ENCODE peak calls at places on chromosomes 7 and 10, in eight cellular contexts. Q is ELR; Y is H4; C is RPMI7951; Z is posterior cingulate gyrus; K is CD14-positive monocyte; J is foreskin melanocyte; D is activated CD4-positive, alpha-beta T cell treated with anti-CD3 and anti-CD28 coated beads, Interleukin-2, amount 10 ng/mL, durations not matched to agents 7 days and 5 days. I is an unnamed sample.

GRCh38 chr7:124754576-124755264 is 10.9 kb downstream of the GPR37 start:
- DNase-seq in Q (no peak), Y (no peak), C (peak; percentile 6), Z (no peak), K (no peak), J (peak; percentile 89), D (no peak), I (no peak)

GRCh38 chr10:78614267-78614666 is 454.5 kb upstream of the ZMIZ1 start:
- DNase-seq in Q (no peak), Y (no peak), C (no peak), Z (no peak), K (no peak), J (no peak), D (no peak), I (peak; percentile 12)

GRCh38 chr10:27388761-27389399 is 115.2 kb upstream of the RAB18 start:
- DNase-seq in Q (no peak), Y (no peak), C (no peak), Z (no peak), K (no peak), J (no peak), D (no peak), I (no peak)

GRCh38 chr7:6536899-6537298 is 14.4 kb downstream of the GRID2IP start:
- DNase-seq in Q (peak; percentile 25), Y (no peak), C (no peak), Z (no peak), K (no peak), J (no peak), D (no peak), I (no peak)

GRCh38 chr7:140260767-140261486 is 84.1 kb upstream of the KDM7A start:
- DNase-seq in Q (no peak), Y (no peak), C (no peak), Z (peak; percentile 42), K (no peak), J (peak; percentile 36), D (no peak), I (no peak)

GRCh38 chr7:141558544-141559183 is 7.5 kb downstream of the AGK start:
- DNase-seq in Q (peak; percentile 2), Y (no peak), C (peak; percentile 71), Z (no peak), K (no peak), J (no peak), D (peak; percentile 44), I (no peak)

GRCh38 chr7:91636129-91636724 is 244.3 kb downstream of the MTERF1 start:
- DNase-seq in Q (peak; percentile 45), Y (peak; percentile 24), C (no peak), Z (no peak), K (no peak), J (no peak), D (peak; percentile 12), I (no peak)

GRCh38 chr7:158272091-158272490 is 315.5 kb downstream of the PTPRN2 start:
- DNase-seq in Q (no peak), Y (no peak), C (no peak), Z (no peak), K (peak; percentile 9), J (no peak), D (no peak), I (no peak)

GRCh38 chr10:810351-810846 is 120.9 kb upstream of the DIP2C start:
- DNase-seq in Q (peak; percentile 22), Y (no peak), C (peak; percentile 16), Z (peak; percentile 67), K (no peak), J (peak; percentile 11), D (no peak), I (no peak)

GRCh38 chr7:23928391-23928790 is 218.4 kb downstream of the STK31 start:
- DNase-seq in Q (no peak), Y (no peak), C (no peak), Z (no peak), K (no peak), J (no peak), D (no peak), I (no peak)

GRCh38 chr10:47339759-47340612 is 8.2 kb upstream of the RBP3 start:
- DNase-seq in Q (no peak), Y (no peak), C (no peak), Z (no peak), K (no peak), J (no peak), D (no peak), I (no peak)

GRCh38 chr7:95476904-95477594 is 8.7 kb upstream of the ASB4 start:
- DNase-seq in Q (peak; percentile 78), Y (peak; percentile 84), C (peak; percentile 77), Z (peak; percentile 69), K (no peak), J (peak; percentile 51), D (peak; percentile 57), I (peak; percentile 51)

GRCh38 chr7:2309889-2310331 is 4.3 kb downstream of the SNX8 start:
- DNase-seq in Q (peak; percentile 100), Y (no peak), C (peak; percentile 96), Z (no peak), K (no peak), J (peak; percentile 68), D (no peak), I (no peak)

GRCh38 chr7:91720255-91720937 is 160.1 kb downstream of the MTERF1 start:
- DNase-seq in Q (peak; percentile 10), Y (no peak), C (no peak), Z (no peak), K (no peak), J (no peak), D (no peak), I (no peak)

GRCh38 chr7:11212816-11213215 is 239.1 kb downstream of the PHF14 start:
- DNase-seq in Q (peak; percentile 25), Y (peak; percentile 92), C (peak; percentile 16), Z (no peak), K (no peak), J (peak; percentile 86), D (no peak), I (no peak)

GRCh38 chr10:4867520-4868356 is 41.7 kb downstream of the AKR1E2 start:
- DNase-seq in Q (peak; percentile 22), Y (peak; percentile 35), C (peak; percentile 95), Z (no peak), K (no peak), J (no peak), D (no peak), I (no peak)

GRCh38 chr7:16078076-16078952 is 343.0 kb downstream of the CRPPA start:
- DNase-seq in Q (peak; percentile 73), Y (peak; percentile 89), C (peak; percentile 63), Z (no peak), K (no peak), J (peak; percentile 45), D (peak; percentile 44), I (no peak)

GRCh38 chr7:39946693-39947092 is 3.4 kb upstream of the CDK13 start:
- DNase-seq in Q (peak; percentile 6), Y (no peak), C (no peak), Z (no peak), K (no peak), J (no peak), D (no peak), I (no peak)

GRCh38 chr7:98869374-98870070 is at the start of gene TMEM130:
- DNase-seq in Q (no peak), Y (no peak), C (no peak), Z (no peak), K (no peak), J (no peak), D (no peak), I (peak; percentile 33)

GRCh38 chr10:94403034-94403822 is 887 bp downstream of the TBC1D12 start:
- DNase-seq in Q (peak; percentile 84), Y (peak; percentile 57), C (peak; percentile 76), Z (peak; percentile 45), K (peak; percentile 78), J (peak; percentile 71), D (peak; percentile 8), I (no peak)

GRCh38 chr10:21364196-21365114 is 161.0 kb downstream of the SKIDA1 start:
- DNase-seq in Q (peak; percentile 97), Y (peak; percentile 52), C (peak; percentile 97), Z (no peak), K (no peak), J (peak; percentile 87), D (no peak), I (no peak)

GRCh38 chr10:124588736-124589451 is 127.3 kb downstream of the LHPP start:
- DNase-seq in Q (no peak), Y (no peak), C (peak; percentile 24), Z (peak; percentile 68), K (no peak), J (no peak), D (no peak), I (peak; percentile 64)

GRCh38 chr7:116354546-116355422 is 144.4 kb downstream of the TES start:
- DNase-seq in Q (peak; percentile 95), Y (peak; percentile 98), C (peak; percentile 97), Z (no peak), K (no peak), J (peak; percentile 95), D (no peak), I (no peak)

GRCh38 chr10:45564303-45564959 is 108.1 kb downstream of the ZFAND4 start:
- DNase-seq in Q (no peak), Y (no peak), C (no peak), Z (no peak), K (no peak), J (no peak), D (no peak), I (no peak)

GRCh38 chr10:102781089-102781920 is 37.6 kb downstream of the WBP1L start:
- DNase-seq in Q (no peak), Y (no peak), C (no peak), Z (no peak), K (no peak), J (no peak), D (no peak), I (no peak)

GRCh38 chr10:118970770-118971169 is 58.7 kb upstream of the NANOS1 start:
- DNase-seq in Q (no peak), Y (no peak), C (peak; percentile 9), Z (no peak), K (no peak), J (no peak), D (no peak), I (no peak)

GRCh38 chr10:34150103-34150502 is 665.0 kb downstream of the PARD3 start:
- DNase-seq in Q (no peak), Y (no peak), C (no peak), Z (no peak), K (no peak), J (no peak), D (no peak), I (no peak)

GRCh38 chr10:19302117-19302516 is 253.5 kb downstream of the MALRD1 start:
- DNase-seq in Q (peak; percentile 47), Y (peak; percentile 31), C (peak; percentile 32), Z (no peak), K (no peak), J (no peak), D (no peak), I (no peak)

GRCh38 chr7:107025449-107026103 is 18.9 kb upstream of the PRKAR2B start:
- DNase-seq in Q (peak; percentile 4), Y (peak; percentile 19), C (peak; percentile 26), Z (no peak), K (no peak), J (no peak), D (no peak), I (no peak)

GRCh38 chr7:97851725-97852124 is 20.5 kb downstream of the ASNS start:
- DNase-seq in Q (no peak), Y (no peak), C (no peak), Z (no peak), K (no peak), J (no peak), D (no peak), I (peak; percentile 80)

GRCh38 chr10:6671976-6672375 is 91.9 kb upstream of the PRKCQ start:
- DNase-seq in Q (peak; percentile 18), Y (no peak), C (no peak), Z (no peak), K (no peak), J (no peak), D (no peak), I (no peak)

GRCh38 chr7:44291733-44292395 is 33.5 kb downstream of the CAMK2B start:
- DNase-seq in Q (no peak), Y (no peak), C (no peak), Z (peak; percentile 2), K (no peak), J (no peak), D (no peak), I (peak; percentile 14)